ENCODE peak calls at places on chromosomes 7 and 10, in five cellular contexts. Y is CD8-positive, alpha-beta T cell; G is gastrocnemius medialis; J is Panc1; C is heart left ventricle. R is an unnamed sample.

GRCh38 chr10:625335-625699 is 64.2 kb downstream of the DIP2C start:
- DNase-seq in J (no peak), C (peak), G (peak), Y (no peak), R (no peak)

GRCh38 chr10:86970152-86970886 is 2.0 kb downstream of the ADIRF start:
- DNase-seq in G (peak), C (peak), J (no peak), Y (no peak), R (no peak)

GRCh38 chr10:34854147-34854601 is 39.1 kb upstream of the PARD3 start:
- DNase-seq in G (no peak), Y (no peak), C (no peak), J (no peak), R (no peak)

GRCh38 chr10:132469197-132469942 is 68.2 kb upstream of the INPP5A start:
- DNase-seq in J (no peak), Y (no peak), G (peak), C (peak), R (no peak)

GRCh38 chr10:12844796-12845524 is 156.6 kb downstream of the CCDC3 start:
- DNase-seq in G (no peak), J (peak), Y (no peak), C (no peak), R (no peak)

GRCh38 chr7:28409716-28410627 is 2.3 kb upstream of the CREB5 start:
- DNase-seq in G (peak), C (peak), J (no peak), Y (no peak), R (no peak)

GRCh38 chr10:52949899-52950298 is 177.3 kb upstream of the MBL2 start:
- DNase-seq in J (no peak), G (no peak), Y (no peak), C (no peak), R (no peak)

GRCh38 chr10:27490807-27491206 is 13.3 kb upstream of the RAB18 start:
- DNase-seq in Y (no peak), J (no peak), C (no peak), G (no peak), R (no peak)

GRCh38 chr7:100899432-100899831 is 3.7 kb upstream of the ACHE start:
- DNase-seq in J (no peak), Y (no peak), G (no peak), C (peak), R (no peak)

GRCh38 chr10:69439813-69440506 is 11.3 kb upstream of the TSPAN15 start:
- DNase-seq in Y (no peak), C (no peak), J (no peak), G (peak), R (no peak)

GRCh38 chr10:61708841-61709240 is 46.1 kb downstream of the CABCOCO1 start:
- DNase-seq in J (no peak), C (no peak), Y (no peak), G (no peak), R (no peak)

GRCh38 chr7:50335795-50336754 is 31.6 kb downstream of the IKZF1 start:
- DNase-seq in C (no peak), Y (peak), G (no peak), J (no peak), R (no peak)

GRCh38 chr7:106346678-106347217 is 62.0 kb upstream of the NAMPT start:
- DNase-seq in Y (peak), C (no peak), G (no peak), J (peak), R (no peak)

GRCh38 chr10:117107280-117107679 is 30.8 kb downstream of the VAX1 start:
- DNase-seq in J (no peak), Y (no peak), C (no peak), G (no peak), R (no peak)

GRCh38 chr7:27955011-27955410 is 215.0 kb downstream of the TAX1BP1 start:
- DNase-seq in C (no peak), Y (no peak), G (no peak), J (no peak), R (no peak)

GRCh38 chr10:19347592-19347991 is 299.0 kb downstream of the MALRD1 start:
- DNase-seq in J (no peak), Y (no peak), G (no peak), C (no peak), R (no peak)

GRCh38 chr10:98357208-98357836 is 57.7 kb downstream of the PYROXD2 start:
- DNase-seq in C (no peak), G (no peak), J (no peak), Y (no peak), R (no peak)

GRCh38 chr7:6258440-6259182 is 13.8 kb downstream of the CYTH3 start:
- DNase-seq in J (no peak), Y (no peak), G (no peak), C (no peak), R (no peak)

GRCh38 chr10:30431435-30431911 is 2.5 kb upstream of the MAP3K8 start:
- DNase-seq in C (peak), Y (no peak), G (no peak), J (no peak), R (no peak)

GRCh38 chr7:108838143-108838542 is 268.5 kb downstream of the DNAJB9 start:
- DNase-seq in Y (no peak), G (no peak), J (no peak), C (no peak), R (no peak)

GRCh38 chr7:46191776-46192175 is 270.7 kb upstream of the IGFBP3 start:
- DNase-seq in Y (no peak), G (no peak), C (no peak), J (no peak), R (no peak)

GRCh38 chr7:37782166-37782565 is 66.2 kb upstream of the NME8 start:
- DNase-seq in J (no peak), Y (no peak), G (no peak), C (no peak), R (no peak)

GRCh38 chr7:121803041-121803440 is 69.9 kb upstream of the PTPRZ1 start:
- DNase-seq in Y (no peak), G (no peak), J (no peak), C (no peak), R (no peak)

GRCh38 chr7:80699030-80699638 is 60.7 kb downstream of the CD36 start:
- DNase-seq in G (no peak), C (no peak), Y (no peak), J (peak), R (no peak)

GRCh38 chr7:158957507-158957900 is 101.1 kb downstream of the DYNC2I1 start:
- DNase-seq in Y (no peak), J (no peak), G (no peak), C (no peak), R (no peak)

GRCh38 chr10:101032637-101033201 is 1.7 kb downstream of the SFXN3 start:
- DNase-seq in G (no peak), Y (peak), C (peak), J (no peak), R (no peak)

GRCh38 chr10:23063387-23064287 is 31.7 kb upstream of the MSRB2 start:
- DNase-seq in J (no peak), G (no peak), Y (no peak), C (no peak), R (no peak)

GRCh38 chr7:128682125-128682524 is 10.0 kb downstream of the GARIN1A start:
- DNase-seq in C (no peak), G (no peak), J (no peak), Y (no peak), R (no peak)

GRCh38 chr10:54372164-54372563 is 428.9 kb downstream of the PCDH15 start:
- DNase-seq in J (no peak), Y (no peak), G (no peak), C (no peak), R (no peak)

GRCh38 chr7:141097430-141097829 is 23.6 kb downstream of the TMEM178B start:
- DNase-seq in J (no peak), G (no peak), Y (no peak), C (no peak), R (no peak)

GRCh38 chr10:33802566-33802965 is 468.1 kb upstream of the NRP1 start:
- DNase-seq in C (no peak), Y (no peak), J (no peak), G (no peak), R (no peak)

GRCh38 chr10:60644436-60645130 is 133.7 kb upstream of the CDK1 start:
- DNase-seq in Y (no peak), J (no peak), G (no peak), C (no peak), R (no peak)

GRCh38 chr7:25803117-25803887 is 348.7 kb upstream of the NFE2L3 start:
- DNase-seq in C (no peak), Y (no peak), J (no peak), G (no peak), R (no peak)

GRCh38 chr10:111595173-111595572 is 518.3 kb downstream of the ADRA2A start:
- DNase-seq in Y (no peak), G (no peak), J (no peak), C (no peak), R (no peak)

GRCh38 chr10:43039629-43040481 is 37.0 kb upstream of the RET start:
- DNase-seq in J (no peak), Y (no peak), C (peak), G (peak), R (no peak)

DNA sequence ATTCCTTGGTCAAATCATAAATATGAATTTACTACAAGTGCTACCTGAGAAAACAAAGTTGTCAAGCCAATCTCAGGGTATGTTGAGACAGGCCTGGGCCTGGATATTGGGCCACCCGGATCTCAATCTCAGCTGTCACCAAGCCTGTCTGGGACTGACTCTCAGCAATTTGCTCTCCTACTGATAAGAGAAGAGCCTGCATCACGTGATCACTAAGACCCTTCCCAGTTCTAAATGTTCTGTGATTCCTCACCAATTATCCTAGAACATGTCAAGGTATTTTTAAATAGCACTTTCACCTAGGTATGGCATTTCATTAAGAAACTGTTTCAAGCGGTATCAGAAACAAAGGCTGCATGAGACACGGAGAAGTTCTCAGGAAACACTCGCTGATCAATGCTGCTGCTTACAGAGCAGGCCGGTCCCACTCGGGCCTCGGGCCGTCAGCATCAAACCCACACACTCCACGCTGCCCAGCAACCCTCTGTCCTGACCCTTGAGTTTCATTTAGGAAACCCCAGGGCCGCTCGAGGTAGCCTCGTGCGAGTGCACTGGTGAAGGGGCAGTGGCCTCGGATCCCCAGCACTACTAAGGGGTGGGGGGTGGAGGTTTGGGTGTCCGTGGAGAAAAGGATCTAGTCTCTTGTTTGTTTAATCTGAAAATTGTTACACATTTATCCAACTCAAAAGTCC is 4.1 kb downstream of the KLF6 start:
- DNase-seq in G (no peak), J (no peak), Y (no peak), C (no peak), R (no peak)
- H3K27ac ChIP-seq in G (peak), J (peak), Y (peak), C (peak), R (peak)

GRCh38 chr10:94443052-94443451 is 40.7 kb downstream of the TBC1D12 start:
- DNase-seq in C (no peak), G (no peak), Y (no peak), J (no peak), R (no peak)
- H3K27ac ChIP-seq in C (no peak), G (no peak), Y (no peak), J (peak), R (no peak)

DNA sequence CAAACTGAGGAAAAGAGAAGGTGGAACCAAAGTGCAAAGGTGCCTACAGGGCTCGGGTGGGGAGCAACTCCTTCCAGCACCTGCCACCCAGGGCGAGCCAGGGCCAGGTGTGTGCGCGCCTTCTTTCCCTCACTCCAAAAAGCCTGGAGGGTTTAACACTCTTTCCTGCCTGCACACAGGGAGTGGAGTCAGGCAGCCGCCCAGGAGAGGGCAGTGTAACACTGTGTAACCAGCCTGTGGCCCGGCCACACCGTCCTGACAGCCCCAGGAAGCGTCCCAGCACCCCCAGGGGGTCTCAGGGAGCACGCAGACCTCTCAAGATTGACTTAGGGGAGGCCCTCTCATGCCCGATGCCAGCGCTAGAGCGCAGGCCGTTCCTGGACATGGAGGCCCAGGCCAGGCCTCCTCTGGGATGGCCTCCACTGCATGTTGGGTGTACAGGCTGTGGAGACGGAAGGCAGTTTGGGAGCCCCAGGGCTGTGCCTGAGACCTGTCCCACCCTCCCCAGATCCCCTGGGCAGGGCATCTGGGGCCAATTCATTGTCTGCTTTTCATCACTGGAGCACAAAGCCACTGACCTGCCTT is 13.4 kb downstream of the BRI3 start:
- DNase-seq in J (no peak), C (no peak), Y (peak), G (peak), R (no peak)
- H3K27ac ChIP-seq in J (peak), C (no peak), Y (no peak), G (peak), R (no peak)

GRCh38 chr7:102119213-102119651 is 167.4 kb upstream of the SH2B2 start:
- DNase-seq in Y (no peak), G (no peak), C (no peak), J (no peak), R (no peak)

GRCh38 chr7:102119925-102120324 is 166.7 kb upstream of the SH2B2 start:
- DNase-seq in G (no peak), C (no peak), Y (no peak), J (no peak), R (no peak)

GRCh38 chr7:102115181-102115580 is 171.5 kb upstream of the SH2B2 start:
- DNase-seq in J (no peak), G (no peak), Y (no peak), C (no peak), R (no peak)

GRCh38 chr7:102117743-102118142 is 168.9 kb upstream of the SH2B2 start:
- DNase-seq in C (no peak), Y (no peak), G (no peak), J (no peak), R (no peak)

DNA sequence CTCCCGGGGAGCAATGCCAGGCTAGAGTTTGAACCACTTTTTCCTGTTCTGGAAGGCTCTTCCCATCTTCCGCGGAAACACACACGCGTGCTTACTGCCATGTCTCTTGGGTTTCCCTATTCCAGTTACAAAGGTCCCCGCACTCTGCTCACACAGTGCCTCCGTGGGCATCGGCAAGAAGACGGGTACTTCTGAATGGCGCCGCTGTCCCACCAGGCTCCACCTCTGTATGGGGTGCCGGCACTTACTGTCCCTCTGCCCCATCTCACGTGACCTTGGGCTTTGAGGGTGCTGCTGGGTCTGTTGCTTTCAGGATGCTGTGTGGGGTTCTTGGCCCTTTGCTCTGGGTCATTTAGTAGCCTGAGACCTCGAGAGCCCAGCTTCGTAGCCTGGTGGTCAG is 170.7 kb upstream of the SH2B2 start:
- DNase-seq in J (no peak), Y (no peak), C (no peak), G (no peak), R (no peak)
- H3K27ac ChIP-seq in J (no peak), Y (no peak), C (no peak), G (no peak), R (no peak)

DNA sequence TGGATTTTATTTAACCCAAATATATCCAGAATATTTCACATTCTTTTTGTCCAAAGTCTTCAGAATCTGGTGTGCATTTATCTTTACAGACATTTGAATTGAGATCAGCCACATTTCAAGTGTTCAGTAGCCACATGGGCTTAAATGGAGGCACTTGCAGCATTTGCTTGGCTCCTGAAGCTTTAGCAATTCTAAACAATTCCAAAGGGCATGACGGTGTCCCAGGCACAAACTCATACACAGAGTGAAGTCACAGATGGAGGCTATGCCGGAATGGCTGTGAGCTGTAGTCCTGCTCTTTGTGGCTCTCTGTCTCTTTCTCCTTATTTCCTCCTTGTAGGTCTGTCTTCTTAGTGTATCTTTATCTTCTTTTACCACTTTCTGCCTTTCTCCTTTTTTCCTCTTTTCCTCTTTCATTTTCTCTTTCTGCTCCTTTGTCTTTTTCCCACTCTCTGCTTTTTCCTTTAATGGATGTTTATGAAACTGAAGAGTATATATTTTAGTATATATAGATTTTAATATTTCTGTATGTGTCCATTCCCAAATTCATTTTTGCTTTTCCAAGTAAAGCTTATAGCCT is 7.7 kb downstream of the AGBL3 start:
- DNase-seq in C (no peak), Y (no peak), G (no peak), J (no peak), R (no peak)
- H3K27ac ChIP-seq in C (no peak), Y (peak), G (no peak), J (no peak), R (no peak)

GRCh38 chr10:58950618-58951017 is 225.8 kb upstream of the PHYHIPL start:
- DNase-seq in J (no peak), Y (no peak), C (no peak), G (no peak), R (no peak)

GRCh38 chr10:58951750-58952149 is 224.7 kb upstream of the PHYHIPL start:
- DNase-seq in Y (no peak), J (no peak), C (no peak), G (no peak), R (no peak)

GRCh38 chr10:58951087-58951486 is 225.4 kb upstream of the PHYHIPL start:
- DNase-seq in Y (no peak), J (no peak), G (no peak), C (no peak), R (no peak)

GRCh38 chr10:58952747-58953466 is 223.5 kb upstream of the PHYHIPL start:
- DNase-seq in Y (no peak), J (peak), C (no peak), G (peak), R (peak)

DNA sequence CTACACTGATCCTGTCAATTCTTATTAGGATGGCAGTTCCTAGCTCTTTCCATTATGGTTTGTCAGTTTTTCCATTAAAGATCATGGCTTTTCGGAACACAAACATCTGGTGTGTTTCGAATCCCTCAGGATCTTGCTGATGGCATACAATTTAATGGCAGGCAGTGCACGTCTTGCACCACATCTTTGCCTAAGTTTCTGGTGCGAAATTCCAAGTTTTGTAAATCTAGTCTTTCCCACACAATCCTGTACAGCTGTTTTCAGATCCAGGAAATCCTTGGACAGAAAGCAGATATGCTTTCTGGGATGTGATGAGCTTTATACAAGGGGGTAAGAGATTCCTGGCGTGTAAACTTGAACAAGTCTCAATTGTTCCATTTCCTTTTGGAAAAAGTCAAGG is 224.3 kb upstream of the PHYHIPL start:
- DNase-seq in G (peak), Y (no peak), C (no peak), J (no peak), R (no peak)
- H3K27ac ChIP-seq in G (peak), Y (no peak), C (peak), J (no peak), R (peak)

DNA sequence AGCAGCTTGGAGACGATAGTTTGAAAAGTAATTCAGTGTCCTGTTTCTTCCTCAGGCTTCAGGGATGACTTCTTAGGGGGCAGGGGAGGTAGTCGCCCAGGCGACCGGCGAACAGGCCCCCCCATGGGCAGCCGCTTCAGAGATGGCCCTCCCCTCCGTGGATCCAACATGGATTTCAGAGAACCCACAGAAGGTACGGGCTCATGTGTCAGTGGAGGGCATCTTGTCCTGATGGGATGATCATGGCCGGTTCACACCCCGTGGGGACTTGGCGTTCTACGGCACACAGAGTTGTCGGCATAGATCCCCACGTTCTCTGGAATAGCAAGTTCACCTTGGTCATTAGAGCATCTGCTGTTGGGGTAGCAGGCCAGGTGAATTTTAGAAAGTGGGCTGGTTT is 15.1 kb upstream of the LAT2 start:
- DNase-seq in G (no peak), C (no peak), Y (no peak), J (no peak), R (no peak)
- H3K27ac ChIP-seq in G (no peak), C (no peak), Y (no peak), J (no peak), R (no peak)